ENCODE peak calls at places on chromosomes 1 and 21, in four cellular contexts. One of them, this sample, is unnamed.
A peak's percentile ranks its signal among the peaks of the same experiment; 100 is the strongest.

GRCh38 chr1:230964896-230965295 is 13.8 kb downstream of the TTC13 start:
- DNase-seq in brain microvascular endothelial cell: no peak
- DNase-seq in AG10803: no peak
- DNase-seq in fibroblast of pulmonary artery: no peak
- DNase-seq in this sample: no peak

GRCh38 chr21:46325073-46325912 is 1.3 kb downstream of the PCNT start:
- DNase-seq in brain microvascular endothelial cell: peak; percentile 24
- DNase-seq in AG10803: peak; percentile 37
- DNase-seq in fibroblast of pulmonary artery: peak; percentile 56
- DNase-seq in this sample: peak; percentile 51

GRCh38 chr1:193069748-193070394 is 10.5 kb downstream of the RO60 start:
- DNase-seq in brain microvascular endothelial cell: no peak
- DNase-seq in AG10803: peak; percentile 11
- DNase-seq in fibroblast of pulmonary artery: no peak
- DNase-seq in this sample: peak; percentile 12

GRCh38 chr21:33011462-33011861 is 14.3 kb upstream of the OLIG2 start:
- DNase-seq in brain microvascular endothelial cell: peak; percentile 25
- DNase-seq in AG10803: peak; percentile 81
- DNase-seq in fibroblast of pulmonary artery: peak; percentile 48
- DNase-seq in this sample: peak; percentile 58

GRCh38 chr1:185534806-185535205 is 199.4 kb upstream of the HMCN1 start:
- DNase-seq in brain microvascular endothelial cell: no peak
- DNase-seq in AG10803: no peak
- DNase-seq in fibroblast of pulmonary artery: no peak
- DNase-seq in this sample: no peak

GRCh38 chr1:243447342-243447741 is 191.5 kb downstream of the SDCCAG8 start:
- DNase-seq in brain microvascular endothelial cell: no peak
- DNase-seq in AG10803: peak; percentile 84
- DNase-seq in fibroblast of pulmonary artery: peak; percentile 74
- DNase-seq in this sample: peak; percentile 17

GRCh38 chr1:31757204-31757679 is 6.9 kb downstream of the ADGRB2 start:
- DNase-seq in brain microvascular endothelial cell: no peak
- DNase-seq in AG10803: no peak
- DNase-seq in fibroblast of pulmonary artery: no peak
- DNase-seq in this sample: no peak

GRCh38 chr1:230087034-230087721 is 20.1 kb downstream of the GALNT2 start:
- DNase-seq in brain microvascular endothelial cell: no peak
- DNase-seq in AG10803: no peak
- DNase-seq in fibroblast of pulmonary artery: no peak
- DNase-seq in this sample: no peak

GRCh38 chr1:21508580-21509350 is 458 bp upstream of the ALPL start:
- DNase-seq in brain microvascular endothelial cell: no peak
- DNase-seq in AG10803: peak; percentile 18
- DNase-seq in fibroblast of pulmonary artery: peak; percentile 39
- DNase-seq in this sample: no peak

GRCh38 chr1:59769412-59770095 is 45.2 kb upstream of the HOOK1 start:
- DNase-seq in brain microvascular endothelial cell: no peak
- DNase-seq in AG10803: no peak
- DNase-seq in fibroblast of pulmonary artery: no peak
- DNase-seq in this sample: no peak

GRCh38 chr1:44565265-44565750 is 109.0 kb downstream of the TMEM53 start:
- DNase-seq in brain microvascular endothelial cell: no peak
- DNase-seq in AG10803: no peak
- DNase-seq in fibroblast of pulmonary artery: no peak
- DNase-seq in this sample: no peak

GRCh38 chr1:54272772-54273091 is 72.8 kb downstream of the MRPL37 start:
- DNase-seq in brain microvascular endothelial cell: no peak
- DNase-seq in AG10803: no peak
- DNase-seq in fibroblast of pulmonary artery: no peak
- DNase-seq in this sample: no peak

GRCh38 chr21:39663742-39664492 is 51.2 kb downstream of the B3GALT5 start:
- DNase-seq in brain microvascular endothelial cell: no peak
- DNase-seq in AG10803: no peak
- DNase-seq in fibroblast of pulmonary artery: no peak
- DNase-seq in this sample: no peak

GRCh38 chr1:108678696-108679095 is 13.4 kb upstream of the PRPF38B start:
- DNase-seq in brain microvascular endothelial cell: no peak
- DNase-seq in AG10803: no peak
- DNase-seq in fibroblast of pulmonary artery: no peak
- DNase-seq in this sample: no peak

GRCh38 chr1:43293896-43294760 is 6.7 kb upstream of the TIE1 start:
- DNase-seq in brain microvascular endothelial cell: peak; percentile 54
- DNase-seq in AG10803: peak; percentile 46
- DNase-seq in fibroblast of pulmonary artery: peak; percentile 66
- DNase-seq in this sample: peak; percentile 45

GRCh38 chr1:6267686-6268281 is 6.9 kb upstream of the GPR153 start:
- DNase-seq in brain microvascular endothelial cell: no peak
- DNase-seq in AG10803: no peak
- DNase-seq in fibroblast of pulmonary artery: peak; percentile 7
- DNase-seq in this sample: peak; percentile 38

GRCh38 chr1:62905872-62906271 is 121.9 kb downstream of the ATG4C start:
- DNase-seq in brain microvascular endothelial cell: no peak
- DNase-seq in AG10803: no peak
- DNase-seq in fibroblast of pulmonary artery: no peak
- DNase-seq in this sample: no peak

GRCh38 chr1:44049839-44050238 is 18.6 kb upstream of the SLC6A9 start:
- DNase-seq in brain microvascular endothelial cell: peak; percentile 85
- DNase-seq in AG10803: peak; percentile 93
- DNase-seq in fibroblast of pulmonary artery: peak; percentile 90
- DNase-seq in this sample: peak; percentile 95

GRCh38 chr1:29183287-29183686 is 1.6 kb upstream of the SRSF4 start:
- DNase-seq in brain microvascular endothelial cell: no peak
- DNase-seq in AG10803: no peak
- DNase-seq in fibroblast of pulmonary artery: no peak
- DNase-seq in this sample: no peak

GRCh38 chr1:15835205-15835740 is 12.2 kb upstream of the SPEN start:
- DNase-seq in brain microvascular endothelial cell: no peak
- DNase-seq in AG10803: no peak
- DNase-seq in fibroblast of pulmonary artery: no peak
- DNase-seq in this sample: no peak

GRCh38 chr1:57461405-57461804 is 37.5 kb upstream of the DAB1 start:
- DNase-seq in brain microvascular endothelial cell: no peak
- DNase-seq in AG10803: no peak
- DNase-seq in fibroblast of pulmonary artery: no peak
- DNase-seq in this sample: no peak

GRCh38 chr1:187696092-187696491 is 867.3 kb downstream of the PLA2G4A start:
- DNase-seq in brain microvascular endothelial cell: no peak
- DNase-seq in AG10803: no peak
- DNase-seq in fibroblast of pulmonary artery: no peak
- DNase-seq in this sample: peak; percentile 51

GRCh38 chr1:205528887-205529825 is 24.7 kb downstream of the CDK18 start:
- DNase-seq in brain microvascular endothelial cell: peak; percentile 48
- DNase-seq in AG10803: peak; percentile 36
- DNase-seq in fibroblast of pulmonary artery: peak; percentile 65
- DNase-seq in this sample: peak; percentile 55

GRCh38 chr1:185594786-185595410 is 139.3 kb upstream of the HMCN1 start:
- DNase-seq in brain microvascular endothelial cell: no peak
- DNase-seq in AG10803: no peak
- DNase-seq in fibroblast of pulmonary artery: no peak
- DNase-seq in this sample: no peak

GRCh38 chr1:10692401-10693021 is 103.9 kb downstream of the CASZ1 start:
- DNase-seq in brain microvascular endothelial cell: no peak
- DNase-seq in AG10803: no peak
- DNase-seq in fibroblast of pulmonary artery: no peak
- DNase-seq in this sample: no peak

GRCh38 chr1:223844521-223844961 is 1.2 kb downstream of the TP53BP2 start:
- DNase-seq in brain microvascular endothelial cell: no peak
- DNase-seq in AG10803: no peak
- DNase-seq in fibroblast of pulmonary artery: peak; percentile 21
- DNase-seq in this sample: no peak

GRCh38 chr21:31511258-31511657 is 148.2 kb upstream of the SOD1 start:
- DNase-seq in brain microvascular endothelial cell: no peak
- DNase-seq in AG10803: no peak
- DNase-seq in fibroblast of pulmonary artery: no peak
- DNase-seq in this sample: no peak

GRCh38 chr1:58893257-58893869 is 109.5 kb upstream of the JUN start:
- DNase-seq in brain microvascular endothelial cell: no peak
- DNase-seq in AG10803: no peak
- DNase-seq in fibroblast of pulmonary artery: peak; percentile 53
- DNase-seq in this sample: no peak

GRCh38 chr21:23876925-23877558 is 1730.2 kb downstream of the MRPL39 start:
- DNase-seq in brain microvascular endothelial cell: no peak
- DNase-seq in AG10803: no peak
- DNase-seq in fibroblast of pulmonary artery: no peak
- DNase-seq in this sample: no peak

GRCh38 chr1:181479137-181479745 is 4.1 kb upstream of the CACNA1E start:
- DNase-seq in brain microvascular endothelial cell: peak; percentile 47
- DNase-seq in AG10803: peak; percentile 66
- DNase-seq in fibroblast of pulmonary artery: peak; percentile 73
- DNase-seq in this sample: peak; percentile 55

GRCh38 chr21:46599251-46599572 is 5.7 kb downstream of the S100B start:
- DNase-seq in brain microvascular endothelial cell: peak; percentile 91
- DNase-seq in AG10803: peak; percentile 87
- DNase-seq in fibroblast of pulmonary artery: peak; percentile 95
- DNase-seq in this sample: peak; percentile 88

GRCh38 chr1:90706437-90707362 is 10.4 kb downstream of the BARHL2 start:
- DNase-seq in brain microvascular endothelial cell: no peak
- DNase-seq in AG10803: no peak
- DNase-seq in fibroblast of pulmonary artery: no peak
- DNase-seq in this sample: no peak

GRCh38 chr1:89465201-89465600 is 59.4 kb upstream of the LRRC8B start:
- DNase-seq in brain microvascular endothelial cell: no peak
- DNase-seq in AG10803: no peak
- DNase-seq in fibroblast of pulmonary artery: peak; percentile 4
- DNase-seq in this sample: no peak

GRCh38 chr21:29096619-29097018 is 23.2 kb upstream of the CCT8 start:
- DNase-seq in brain microvascular endothelial cell: no peak
- DNase-seq in AG10803: no peak
- DNase-seq in fibroblast of pulmonary artery: no peak
- DNase-seq in this sample: no peak

GRCh38 chr1:225754940-225755635 is 22.5 kb upstream of the SRP9 start:
- DNase-seq in brain microvascular endothelial cell: peak; percentile 77
- DNase-seq in AG10803: peak; percentile 96
- DNase-seq in fibroblast of pulmonary artery: peak; percentile 93
- DNase-seq in this sample: peak; percentile 92

GRCh38 chr1:210129092-210129491 is 103.5 kb upstream of the SERTAD4 start:
- DNase-seq in brain microvascular endothelial cell: no peak
- DNase-seq in AG10803: no peak
- DNase-seq in fibroblast of pulmonary artery: no peak
- DNase-seq in this sample: no peak

GRCh38 chr1:174747613-174748012 is 252.1 kb upstream of the CACYBP start:
- DNase-seq in brain microvascular endothelial cell: no peak
- DNase-seq in AG10803: no peak
- DNase-seq in fibroblast of pulmonary artery: no peak
- DNase-seq in this sample: no peak
- TF ChIP-seq CTCF in brain microvascular endothelial cell: peak; percentile 24
- TF ChIP-seq CTCF in AG10803: peak; percentile 4
- TF ChIP-seq CTCF in fibroblast of pulmonary artery: peak; percentile 25
- TF ChIP-seq CTCF in this sample: peak; percentile 19

DNA sequence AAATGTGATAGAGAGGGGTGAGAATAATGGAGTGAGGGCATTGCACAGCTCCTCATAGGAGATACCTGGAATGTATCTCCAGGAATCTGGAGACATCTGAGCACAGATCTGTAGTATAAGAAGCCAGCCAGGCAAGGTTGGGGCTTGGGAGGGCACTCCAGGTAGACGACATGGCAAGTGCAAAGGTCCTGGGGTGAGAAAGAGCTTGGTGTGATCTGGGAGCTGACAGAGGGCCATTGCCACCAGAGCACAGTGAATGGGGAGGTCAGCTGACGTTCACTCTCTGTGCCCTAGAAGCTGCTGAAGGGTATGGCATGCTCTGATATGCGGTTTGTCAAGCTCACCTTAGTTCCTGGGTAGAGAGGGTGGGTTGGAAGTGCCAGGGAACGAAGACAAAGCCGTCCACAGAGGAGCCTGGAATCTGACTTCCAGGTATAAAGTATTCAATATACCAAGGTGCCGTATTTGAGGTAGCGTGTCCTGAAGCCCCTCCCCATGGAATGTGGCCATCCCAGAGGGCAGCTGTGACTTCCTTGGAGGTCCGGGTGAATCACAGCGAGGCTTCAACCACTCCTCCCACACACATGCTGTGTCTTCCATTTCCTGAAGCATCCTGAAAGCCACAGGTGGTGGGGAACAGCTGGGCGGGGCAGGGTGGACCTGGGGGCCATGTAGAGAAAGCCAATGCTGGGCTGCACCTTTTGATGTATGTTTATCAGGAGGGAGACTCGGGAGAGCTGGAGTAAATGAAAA is 182.7 kb upstream of the KLHDC7A start:
- DNase-seq in brain microvascular endothelial cell: no peak
- DNase-seq in AG10803: no peak
- DNase-seq in fibroblast of pulmonary artery: no peak
- DNase-seq in this sample: no peak
- H3K4me3 ChIP-seq in brain microvascular endothelial cell: no peak overlapping the region
- H3K4me3 ChIP-seq in AG10803: no peak overlapping the region
- H3K4me3 ChIP-seq in fibroblast of pulmonary artery: no peak overlapping the region
- H3K4me3 ChIP-seq in this sample: no peak overlapping the region

GRCh38 chr1:39378377-39378776 is 113.1 kb upstream of the BMP8A start:
- DNase-seq in brain microvascular endothelial cell: no peak
- DNase-seq in AG10803: no peak
- DNase-seq in fibroblast of pulmonary artery: no peak
- DNase-seq in this sample: no peak
- TF ChIP-seq CTCF in brain microvascular endothelial cell: peak; percentile 68
- TF ChIP-seq CTCF in AG10803: peak; percentile 29
- TF ChIP-seq CTCF in fibroblast of pulmonary artery: peak; percentile 49
- TF ChIP-seq CTCF in this sample: peak; percentile 45

GRCh38 chr1:203682401-203683383 is 56.1 kb downstream of the ATP2B4 start:
- DNase-seq in brain microvascular endothelial cell: no peak
- DNase-seq in AG10803: peak; percentile 27
- DNase-seq in fibroblast of pulmonary artery: peak; percentile 41
- DNase-seq in this sample: no peak
- H3K4me3 ChIP-seq in brain microvascular endothelial cell: no peak overlapping the region
- H3K4me3 ChIP-seq in AG10803: no peak overlapping the region
- H3K4me3 ChIP-seq in fibroblast of pulmonary artery: no peak overlapping the region
- H3K4me3 ChIP-seq in this sample: no peak overlapping the region

This sample was measured in astrocyte of the spinal cord.